ENCODE peak calls at places on chromosomes 7 and 10, in seven cellular contexts. One of them, this sample, is unnamed.

GRCh38 chr10:58330397-58330796 is 4.4 kb upstream of the UBE2D1 start:
- DNase-seq in mucosa of gallbladder: no peak
- DNase-seq in PC-9: no peak
- DNase-seq in left ventricle myocardium inferior: no peak
- DNase-seq in cardiac fibroblast: no peak
- DNase-seq in Karpas-422: no peak
- DNase-seq in body of pancreas: no peak
- DNase-seq in this sample: no peak

GRCh38 chr7:154183482-154183881 is 131.3 kb downstream of the DPP6 start:
- DNase-seq in cardiac fibroblast: no peak
- DNase-seq in mucosa of gallbladder: no peak
- DNase-seq in Karpas-422: no peak
- DNase-seq in left ventricle myocardium inferior: no peak
- DNase-seq in body of pancreas: no peak
- DNase-seq in PC-9: no peak
- DNase-seq in this sample: no peak

GRCh38 chr10:22475857-22476600 is 130.7 kb downstream of the SPAG6 start:
- DNase-seq in cardiac fibroblast: peak
- DNase-seq in Karpas-422: no peak
- DNase-seq in left ventricle myocardium inferior: no peak
- DNase-seq in mucosa of gallbladder: no peak
- DNase-seq in body of pancreas: no peak
- DNase-seq in PC-9: no peak
- DNase-seq in this sample: no peak

GRCh38 chr7:151876112-151876898 is 610 bp downstream of the PRKAG2 start:
- DNase-seq in cardiac fibroblast: peak
- DNase-seq in Karpas-422: no peak
- DNase-seq in body of pancreas: peak
- DNase-seq in PC-9: no peak
- DNase-seq in left ventricle myocardium inferior: peak
- DNase-seq in mucosa of gallbladder: peak
- DNase-seq in this sample: peak

GRCh38 chr7:17239683-17240521 is 58.5 kb upstream of the AHR start:
- DNase-seq in body of pancreas: no peak
- DNase-seq in mucosa of gallbladder: no peak
- DNase-seq in Karpas-422: no peak
- DNase-seq in left ventricle myocardium inferior: no peak
- DNase-seq in cardiac fibroblast: peak
- DNase-seq in PC-9: peak
- DNase-seq in this sample: no peak

GRCh38 chr10:3103646-3104045 is 36.3 kb downstream of the PFKP start:
- DNase-seq in left ventricle myocardium inferior: no peak
- DNase-seq in mucosa of gallbladder: no peak
- DNase-seq in body of pancreas: no peak
- DNase-seq in Karpas-422: no peak
- DNase-seq in PC-9: no peak
- DNase-seq in cardiac fibroblast: no peak
- DNase-seq in this sample: no peak

GRCh38 chr10:12710594-12711343 is 290.7 kb downstream of the CCDC3 start:
- DNase-seq in cardiac fibroblast: peak
- DNase-seq in mucosa of gallbladder: peak
- DNase-seq in left ventricle myocardium inferior: peak
- DNase-seq in PC-9: peak
- DNase-seq in body of pancreas: peak
- DNase-seq in Karpas-422: peak
- DNase-seq in this sample: peak

GRCh38 chr7:44163591-44163990 is 22.5 kb upstream of the MYL7 start:
- DNase-seq in body of pancreas: no peak
- DNase-seq in left ventricle myocardium inferior: no peak
- DNase-seq in mucosa of gallbladder: no peak
- DNase-seq in PC-9: peak
- DNase-seq in Karpas-422: no peak
- DNase-seq in cardiac fibroblast: peak
- DNase-seq in this sample: no peak

GRCh38 chr7:84139986-84140729 is 54.4 kb downstream of the SEMA3A start:
- DNase-seq in PC-9: no peak
- DNase-seq in mucosa of gallbladder: no peak
- DNase-seq in Karpas-422: no peak
- DNase-seq in body of pancreas: no peak
- DNase-seq in left ventricle myocardium inferior: no peak
- DNase-seq in cardiac fibroblast: peak
- DNase-seq in this sample: no peak

GRCh38 chr7:115678049-115678982 is 352.2 kb downstream of the TFEC start:
- DNase-seq in PC-9: no peak
- DNase-seq in left ventricle myocardium inferior: no peak
- DNase-seq in mucosa of gallbladder: no peak
- DNase-seq in cardiac fibroblast: peak
- DNase-seq in Karpas-422: no peak
- DNase-seq in body of pancreas: peak
- DNase-seq in this sample: no peak

GRCh38 chr10:4109469-4109868 is 324.5 kb upstream of the KLF6 start:
- DNase-seq in Karpas-422: no peak
- DNase-seq in left ventricle myocardium inferior: no peak
- DNase-seq in cardiac fibroblast: peak
- DNase-seq in PC-9: no peak
- DNase-seq in body of pancreas: no peak
- DNase-seq in mucosa of gallbladder: no peak
- DNase-seq in this sample: no peak

GRCh38 chr10:15169555-15170407 is 1.3 kb upstream of the NMT2 start:
- DNase-seq in left ventricle myocardium inferior: no peak
- DNase-seq in body of pancreas: no peak
- DNase-seq in PC-9: no peak
- DNase-seq in cardiac fibroblast: no peak
- DNase-seq in mucosa of gallbladder: no peak
- DNase-seq in Karpas-422: no peak
- DNase-seq in this sample: peak

GRCh38 chr10:26881600-26882331 is 21.0 kb upstream of the ABI1 start:
- DNase-seq in Karpas-422: peak
- DNase-seq in mucosa of gallbladder: no peak
- DNase-seq in left ventricle myocardium inferior: no peak
- DNase-seq in PC-9: peak
- DNase-seq in cardiac fibroblast: peak
- DNase-seq in body of pancreas: no peak
- DNase-seq in this sample: no peak

GRCh38 chr7:38181111-38181510 is 3.1 kb downstream of the STARD3NL start:
- DNase-seq in Karpas-422: no peak
- DNase-seq in cardiac fibroblast: no peak
- DNase-seq in left ventricle myocardium inferior: no peak
- DNase-seq in mucosa of gallbladder: no peak
- DNase-seq in body of pancreas: no peak
- DNase-seq in PC-9: no peak
- DNase-seq in this sample: no peak

GRCh38 chr7:92667816-92668540 is 77.8 kb upstream of the FAM133B start:
- DNase-seq in PC-9: no peak
- DNase-seq in left ventricle myocardium inferior: no peak
- DNase-seq in mucosa of gallbladder: no peak
- DNase-seq in Karpas-422: no peak
- DNase-seq in cardiac fibroblast: peak
- DNase-seq in body of pancreas: no peak
- DNase-seq in this sample: no peak

GRCh38 chr7:151081170-151082101 is 827 bp upstream of the FASTK start:
- DNase-seq in Karpas-422: no peak
- DNase-seq in body of pancreas: no peak
- DNase-seq in left ventricle myocardium inferior: no peak
- DNase-seq in PC-9: no peak
- DNase-seq in cardiac fibroblast: no peak
- DNase-seq in mucosa of gallbladder: no peak
- DNase-seq in this sample: peak

GRCh38 chr10:106609867-106610266 is 554.6 kb downstream of the SORCS1 start:
- DNase-seq in body of pancreas: no peak
- DNase-seq in cardiac fibroblast: peak
- DNase-seq in PC-9: no peak
- DNase-seq in left ventricle myocardium inferior: no peak
- DNase-seq in Karpas-422: peak
- DNase-seq in mucosa of gallbladder: no peak
- DNase-seq in this sample: no peak

GRCh38 chr7:157397751-157398691 is 61.2 kb downstream of the DNAJB6 start:
- DNase-seq in PC-9: no peak
- DNase-seq in cardiac fibroblast: peak
- DNase-seq in mucosa of gallbladder: peak
- DNase-seq in Karpas-422: peak
- DNase-seq in body of pancreas: no peak
- DNase-seq in left ventricle myocardium inferior: peak
- DNase-seq in this sample: no peak

GRCh38 chr7:154304231-154304630 is 252.0 kb downstream of the DPP6 start:
- DNase-seq in Karpas-422: no peak
- DNase-seq in body of pancreas: no peak
- DNase-seq in PC-9: no peak
- DNase-seq in cardiac fibroblast: no peak
- DNase-seq in left ventricle myocardium inferior: no peak
- DNase-seq in mucosa of gallbladder: no peak
- DNase-seq in this sample: no peak

GRCh38 chr7:151736403-151736909 is 140.5 kb downstream of the PRKAG2 start:
- DNase-seq in PC-9: peak
- DNase-seq in mucosa of gallbladder: peak
- DNase-seq in body of pancreas: peak
- DNase-seq in left ventricle myocardium inferior: peak
- DNase-seq in cardiac fibroblast: peak
- DNase-seq in Karpas-422: peak
- DNase-seq in this sample: peak

GRCh38 chr10:62626817-62627216 is 177.7 kb upstream of the ADO start:
- DNase-seq in PC-9: no peak
- DNase-seq in Karpas-422: no peak
- DNase-seq in cardiac fibroblast: peak
- DNase-seq in body of pancreas: no peak
- DNase-seq in left ventricle myocardium inferior: no peak
- DNase-seq in mucosa of gallbladder: no peak
- DNase-seq in this sample: no peak

GRCh38 chr7:16136896-16137295 is 284.4 kb downstream of the CRPPA start:
- DNase-seq in PC-9: no peak
- DNase-seq in mucosa of gallbladder: no peak
- DNase-seq in cardiac fibroblast: no peak
- DNase-seq in left ventricle myocardium inferior: no peak
- DNase-seq in Karpas-422: no peak
- DNase-seq in body of pancreas: no peak
- DNase-seq in this sample: no peak

GRCh38 chr7:44978511-44979366 is at the start of gene MYO1G:
- DNase-seq in left ventricle myocardium inferior: peak
- DNase-seq in Karpas-422: peak
- DNase-seq in PC-9: no peak
- DNase-seq in cardiac fibroblast: no peak
- DNase-seq in body of pancreas: no peak
- DNase-seq in mucosa of gallbladder: peak
- DNase-seq in this sample: no peak

GRCh38 chr7:80775972-80776371 is 137.5 kb downstream of the CD36 start:
- DNase-seq in mucosa of gallbladder: no peak
- DNase-seq in Karpas-422: no peak
- DNase-seq in PC-9: no peak
- DNase-seq in body of pancreas: no peak
- DNase-seq in cardiac fibroblast: no peak
- DNase-seq in left ventricle myocardium inferior: no peak
- DNase-seq in this sample: no peak

GRCh38 chr10:56090914-56091540 is 270.0 kb downstream of the ZWINT start:
- DNase-seq in left ventricle myocardium inferior: no peak
- DNase-seq in Karpas-422: no peak
- DNase-seq in PC-9: no peak
- DNase-seq in cardiac fibroblast: no peak
- DNase-seq in mucosa of gallbladder: no peak
- DNase-seq in body of pancreas: no peak
- DNase-seq in this sample: no peak

GRCh38 chr10:88108115-88108610 is 244.7 kb downstream of the PTEN start:
- DNase-seq in PC-9: no peak
- DNase-seq in body of pancreas: no peak
- DNase-seq in cardiac fibroblast: no peak
- DNase-seq in left ventricle myocardium inferior: no peak
- DNase-seq in Karpas-422: peak
- DNase-seq in mucosa of gallbladder: no peak
- DNase-seq in this sample: no peak

GRCh38 chr7:138247568-138248328 is 171.5 kb downstream of the AKR1D1 start:
- DNase-seq in PC-9: no peak
- DNase-seq in cardiac fibroblast: peak
- DNase-seq in mucosa of gallbladder: no peak
- DNase-seq in left ventricle myocardium inferior: no peak
- DNase-seq in Karpas-422: no peak
- DNase-seq in body of pancreas: no peak
- DNase-seq in this sample: no peak

This sample was measured in adrenal gland.